ENCODE peak calls at places on chromosomes 3 and 15, in five cellular contexts. A, C, X, D and B are unnamed samples.

GRCh38 chr3:123841476-123842238 is 42.5 kb downstream of the MYLK start:
- DNase-seq in X (no peak), A (no peak), C (no peak), D (no peak), B (no peak)

GRCh38 chr15:68589012-68589411 is 10.2 kb downstream of the CORO2B start:
- DNase-seq in C (no peak), D (no peak), A (no peak), X (no peak), B (no peak)

GRCh38 chr15:77856718-77857346 is 220.7 kb downstream of the TBC1D2B start:
- DNase-seq in C (no peak), D (no peak), A (no peak), X (no peak), B (no peak)

GRCh38 chr3:64382171-64382570 is 156.9 kb upstream of the PRICKLE2 start:
- DNase-seq in X (no peak), D (no peak), C (no peak), A (no peak), B (no peak)

GRCh38 chr3:107221856-107222255 is 155.4 kb upstream of the CCDC54 start:
- DNase-seq in X (no peak), C (no peak), A (no peak), D (no peak), B (no peak)

GRCh38 chr15:56242576-56243116 is 1.0 kb downstream of the RFX7 start:
- DNase-seq in C (no peak), X (no peak), D (no peak), A (peak; percentile 8), B (no peak)

GRCh38 chr3:20240154-20240883 is 54.3 kb upstream of the SGO1 start:
- DNase-seq in C (no peak), D (no peak), X (no peak), A (no peak), B (no peak)

GRCh38 chr3:119292666-119293065 is 1.5 kb upstream of the ARHGAP31 start:
- DNase-seq in C (no peak), A (no peak), X (no peak), D (no peak), B (no peak)

GRCh38 chr15:101266034-101266433 is 11.3 kb downstream of the SELENOS start:
- DNase-seq in D (no peak), C (no peak), A (no peak), X (no peak), B (no peak)

GRCh38 chr3:102057781-102058421 is 208.6 kb downstream of the NFKBIZ start:
- DNase-seq in A (no peak), C (no peak), D (no peak), X (no peak), B (no peak)

GRCh38 chr3:102200126-102200525 is 234.7 kb upstream of the ZPLD1 start:
- DNase-seq in A (no peak), X (no peak), C (no peak), D (no peak), B (no peak)

GRCh38 chr3:24168977-24169376 is 223.9 kb downstream of the NR1D2 start:
- DNase-seq in D (no peak), X (no peak), C (no peak), A (no peak), B (no peak)

GRCh38 chr3:109195812-109196211 is 59.3 kb downstream of the C3orf85 start:
- DNase-seq in C (peak; percentile 15), X (no peak), D (peak; percentile 3), A (no peak), B (no peak)

GRCh38 chr3:188000361-188000861 is 153.5 kb upstream of the LPP start:
- DNase-seq in C (no peak), D (no peak), X (no peak), A (peak; percentile 74), B (no peak)

GRCh38 chr15:66649235-66649984 is 52.6 kb upstream of the SMAD6 start:
- DNase-seq in A (no peak), X (no peak), D (no peak), C (no peak), B (no peak)

GRCh38 chr15:94206463-94207167 is 24.7 kb upstream of the MCTP2 start:
- DNase-seq in X (no peak), A (no peak), D (no peak), C (no peak), B (no peak)

GRCh38 chr3:69244036-69244435 is 121.6 kb upstream of the LMOD3 start:
- DNase-seq in C (no peak), X (no peak), D (no peak), A (no peak), B (no peak)

GRCh38 chr15:92886229-92886628 is 13.9 kb upstream of the CHD2 start:
- DNase-seq in C (no peak), D (no peak), A (no peak), X (no peak), B (no peak)

GRCh38 chr3:189513281-189514151 is 117.7 kb upstream of the TP63 start:
- DNase-seq in A (no peak), C (no peak), X (no peak), D (no peak), B (no peak)

GRCh38 chr3:133763797-133764734 is 17.9 kb downstream of the TF start:
- DNase-seq in A (no peak), C (no peak), D (no peak), X (no peak), B (no peak)

GRCh38 chr3:17639257-17639656 is 103.2 kb downstream of the TBC1D5 start:
- DNase-seq in C (no peak), D (no peak), A (no peak), X (no peak), B (no peak)

GRCh38 chr3:175295248-175296000 is 436.3 kb downstream of the NAALADL2 start:
- DNase-seq in D (no peak), C (no peak), X (no peak), A (no peak), B (no peak)

GRCh38 chr3:120801484-120801883 is 58.9 kb downstream of the GTF2E1 start:
- DNase-seq in A (no peak), D (no peak), C (no peak), X (no peak), B (no peak)

GRCh38 chr3:158350971-158351370 is 220.0 kb upstream of the MLF1 start:
- DNase-seq in D (no peak), A (no peak), X (no peak), C (no peak), B (no peak)

GRCh38 chr3:100556656-100557310 is 52.6 kb upstream of the ADGRG7 start:
- DNase-seq in A (no peak), C (peak; percentile 13), X (no peak), D (no peak), B (peak; percentile 15)

GRCh38 chr15:25768271-25768670 is 94.9 kb downstream of the ATP10A start:
- DNase-seq in D (no peak), X (no peak), A (no peak), C (no peak), B (no peak)

GRCh38 chr15:64004582-64004981 is 41.7 kb downstream of the DAPK2 start:
- DNase-seq in A (no peak), C (peak; percentile 45), X (no peak), D (no peak), B (no peak)

GRCh38 chr3:81838455-81838854 is 77.0 kb upstream of the GBE1 start:
- DNase-seq in X (no peak), A (no peak), C (no peak), D (no peak), B (no peak)

GRCh38 chr15:71657141-71657540 is 153.2 kb upstream of the NR2E3 start:
- DNase-seq in C (no peak), X (no peak), D (no peak), A (no peak), B (no peak)

GRCh38 chr3:32276279-32276841 is 37.9 kb downstream of the CMTM8 start:
- DNase-seq in C (no peak), X (no peak), A (peak; percentile 64), D (peak; percentile 19), B (peak; percentile 41)